ENCODE peak calls at places on chromosomes 5 and 9, in ten cellular contexts. One of them, this sample, is unnamed.

GRCh38 chr9:75185585-75186170 is 97.4 kb downstream of the OSTF1 start:
- DNase-seq in fibroblast of mammary gland: peak; percentile 32
- DNase-seq in fibroblast of lung: no peak
- DNase-seq in Panc1: peak; percentile 42
- DNase-seq in neural crest cell: peak; percentile 42
- DNase-seq in A549: peak; percentile 59
- DNase-seq in ovary: no peak
- DNase-seq in cardiac muscle cell: peak; percentile 56
- DNase-seq in spleen: peak; percentile 78
- DNase-seq in progenitor cell of endocrine pancreas: no peak
- DNase-seq in this sample: peak; percentile 57

GRCh38 chr9:22383720-22384119 is 62.9 kb upstream of the DMRTA1 start:
- DNase-seq in fibroblast of mammary gland: no peak
- DNase-seq in fibroblast of lung: no peak
- DNase-seq in Panc1: no peak
- DNase-seq in neural crest cell: no peak
- DNase-seq in A549: no peak
- DNase-seq in ovary: no peak
- DNase-seq in cardiac muscle cell: no peak
- DNase-seq in spleen: no peak
- DNase-seq in progenitor cell of endocrine pancreas: no peak
- DNase-seq in this sample: no peak

GRCh38 chr9:69200071-69200470 is 26.0 kb downstream of the TJP2 start:
- DNase-seq in fibroblast of mammary gland: peak; percentile 75
- DNase-seq in fibroblast of lung: peak; percentile 51
- DNase-seq in Panc1: no peak
- DNase-seq in neural crest cell: no peak
- DNase-seq in A549: no peak
- DNase-seq in ovary: no peak
- DNase-seq in cardiac muscle cell: peak; percentile 64
- DNase-seq in spleen: no peak
- DNase-seq in progenitor cell of endocrine pancreas: no peak
- DNase-seq in this sample: no peak

GRCh38 chr5:57715296-57715695 is 232.7 kb upstream of the ACTBL2 start:
- DNase-seq in fibroblast of mammary gland: peak; percentile 33
- DNase-seq in fibroblast of lung: peak; percentile 56
- DNase-seq in Panc1: no peak
- DNase-seq in neural crest cell: no peak
- DNase-seq in A549: no peak
- DNase-seq in ovary: no peak
- DNase-seq in cardiac muscle cell: no peak
- DNase-seq in spleen: no peak
- DNase-seq in progenitor cell of endocrine pancreas: no peak
- DNase-seq in this sample: no peak

GRCh38 chr9:109632817-109633216 is 134.7 kb upstream of the PTPN3 start:
- DNase-seq in fibroblast of mammary gland: peak; percentile 24
- DNase-seq in fibroblast of lung: no peak
- DNase-seq in Panc1: no peak
- DNase-seq in neural crest cell: no peak
- DNase-seq in A549: no peak
- DNase-seq in ovary: no peak
- DNase-seq in cardiac muscle cell: no peak
- DNase-seq in spleen: no peak
- DNase-seq in progenitor cell of endocrine pancreas: no peak
- DNase-seq in this sample: no peak

GRCh38 chr5:143145388-143145787 is 258.1 kb downstream of the NR3C1 start:
- DNase-seq in fibroblast of mammary gland: no peak
- DNase-seq in fibroblast of lung: no peak
- DNase-seq in Panc1: no peak
- DNase-seq in neural crest cell: no peak
- DNase-seq in A549: no peak
- DNase-seq in ovary: no peak
- DNase-seq in cardiac muscle cell: no peak
- DNase-seq in spleen: no peak
- DNase-seq in progenitor cell of endocrine pancreas: no peak
- DNase-seq in this sample: no peak

GRCh38 chr5:77396017-77396416 is 96.1 kb downstream of the WDR41 start:
- DNase-seq in fibroblast of mammary gland: no peak
- DNase-seq in fibroblast of lung: no peak
- DNase-seq in Panc1: no peak
- DNase-seq in neural crest cell: no peak
- DNase-seq in A549: no peak
- DNase-seq in ovary: no peak
- DNase-seq in cardiac muscle cell: no peak
- DNase-seq in spleen: no peak
- DNase-seq in progenitor cell of endocrine pancreas: no peak
- DNase-seq in this sample: no peak

GRCh38 chr9:112486221-112487007 is at the start of gene KIAA1958:
- DNase-seq in fibroblast of mammary gland: peak; percentile 60
- DNase-seq in fibroblast of lung: peak; percentile 71
- DNase-seq in Panc1: no peak
- DNase-seq in neural crest cell: peak; percentile 69
- DNase-seq in A549: peak; percentile 89
- DNase-seq in ovary: peak; percentile 88
- DNase-seq in cardiac muscle cell: peak; percentile 73
- DNase-seq in spleen: peak; percentile 97
- DNase-seq in progenitor cell of endocrine pancreas: peak; percentile 66
- DNase-seq in this sample: peak; percentile 83

GRCh38 chr9:136694163-136694864 is 7.1 kb upstream of the AGPAT2 start:
- DNase-seq in fibroblast of mammary gland: peak; percentile 30
- DNase-seq in fibroblast of lung: peak; percentile 31
- DNase-seq in Panc1: no peak
- DNase-seq in neural crest cell: peak; percentile 61
- DNase-seq in A549: peak; percentile 75
- DNase-seq in ovary: peak; percentile 54
- DNase-seq in cardiac muscle cell: peak; percentile 50
- DNase-seq in spleen: no peak
- DNase-seq in progenitor cell of endocrine pancreas: no peak
- DNase-seq in this sample: peak; percentile 81

GRCh38 chr9:81317939-81318338 is 371.4 kb downstream of the TLE1 start:
- DNase-seq in fibroblast of mammary gland: peak; percentile 49
- DNase-seq in fibroblast of lung: no peak
- DNase-seq in Panc1: no peak
- DNase-seq in neural crest cell: no peak
- DNase-seq in A549: no peak
- DNase-seq in ovary: no peak
- DNase-seq in cardiac muscle cell: no peak
- DNase-seq in spleen: no peak
- DNase-seq in progenitor cell of endocrine pancreas: no peak
- DNase-seq in this sample: no peak

GRCh38 chr5:170056561-170057267 is 49.0 kb upstream of the FOXI1 start:
- DNase-seq in fibroblast of mammary gland: no peak
- DNase-seq in fibroblast of lung: no peak
- DNase-seq in Panc1: no peak
- DNase-seq in neural crest cell: no peak
- DNase-seq in A549: no peak
- DNase-seq in ovary: no peak
- DNase-seq in cardiac muscle cell: no peak
- DNase-seq in spleen: no peak
- DNase-seq in progenitor cell of endocrine pancreas: no peak
- DNase-seq in this sample: no peak
- TF ChIP-seq CTCF in fibroblast of mammary gland: no peak
- TF ChIP-seq CTCF in fibroblast of lung: no peak
- TF ChIP-seq CTCF in Panc1: no peak
- TF ChIP-seq CTCF in neural crest cell: no peak
- TF ChIP-seq CTCF in A549: no peak
- TF ChIP-seq CTCF in ovary: no peak
- TF ChIP-seq CTCF in cardiac muscle cell: no peak
- TF ChIP-seq CTCF in spleen: no peak
- TF ChIP-seq CTCF in progenitor cell of endocrine pancreas: no peak
- TF ChIP-seq CTCF in this sample: no peak

GRCh38 chr5:141960018-141960417 is 2.0 kb upstream of the PCDH12 start:
- DNase-seq in fibroblast of mammary gland: no peak
- DNase-seq in fibroblast of lung: no peak
- DNase-seq in Panc1: no peak
- DNase-seq in neural crest cell: no peak
- DNase-seq in A549: no peak
- DNase-seq in ovary: no peak
- DNase-seq in cardiac muscle cell: no peak
- DNase-seq in spleen: peak; percentile 84
- DNase-seq in progenitor cell of endocrine pancreas: no peak
- DNase-seq in this sample: peak; percentile 42
- TF ChIP-seq CTCF in fibroblast of mammary gland: peak; percentile 27
- TF ChIP-seq CTCF in fibroblast of lung: peak; percentile 31
- TF ChIP-seq CTCF in Panc1: no peak
- TF ChIP-seq CTCF in neural crest cell: no peak
- TF ChIP-seq CTCF in A549: no peak
- TF ChIP-seq CTCF in ovary: no peak
- TF ChIP-seq CTCF in cardiac muscle cell: peak; percentile 33
- TF ChIP-seq CTCF in spleen: no peak
- TF ChIP-seq CTCF in progenitor cell of endocrine pancreas: peak; percentile 44
- TF ChIP-seq CTCF in this sample: no peak

GRCh38 chr9:87826331-87826730 is 56.3 kb upstream of the SPATA31E1 start:
- DNase-seq in fibroblast of mammary gland: no peak
- DNase-seq in fibroblast of lung: no peak
- DNase-seq in Panc1: no peak
- DNase-seq in neural crest cell: no peak
- DNase-seq in A549: no peak
- DNase-seq in ovary: no peak
- DNase-seq in cardiac muscle cell: no peak
- DNase-seq in spleen: no peak
- DNase-seq in progenitor cell of endocrine pancreas: no peak
- DNase-seq in this sample: no peak

GRCh38 chr9:87824886-87825285 is 57.8 kb upstream of the SPATA31E1 start:
- DNase-seq in fibroblast of mammary gland: no peak
- DNase-seq in fibroblast of lung: no peak
- DNase-seq in Panc1: no peak
- DNase-seq in neural crest cell: no peak
- DNase-seq in A549: no peak
- DNase-seq in ovary: no peak
- DNase-seq in cardiac muscle cell: no peak
- DNase-seq in spleen: no peak
- DNase-seq in progenitor cell of endocrine pancreas: no peak
- DNase-seq in this sample: no peak

GRCh38 chr9:87829756-87830155 is 52.9 kb upstream of the SPATA31E1 start:
- DNase-seq in fibroblast of mammary gland: no peak
- DNase-seq in fibroblast of lung: no peak
- DNase-seq in Panc1: no peak
- DNase-seq in neural crest cell: no peak
- DNase-seq in A549: no peak
- DNase-seq in ovary: no peak
- DNase-seq in cardiac muscle cell: no peak
- DNase-seq in spleen: no peak
- DNase-seq in progenitor cell of endocrine pancreas: no peak
- DNase-seq in this sample: no peak

GRCh38 chr9:87827341-87827740 is 55.3 kb upstream of the SPATA31E1 start:
- DNase-seq in fibroblast of mammary gland: no peak
- DNase-seq in fibroblast of lung: no peak
- DNase-seq in Panc1: no peak
- DNase-seq in neural crest cell: no peak
- DNase-seq in A549: no peak
- DNase-seq in ovary: no peak
- DNase-seq in cardiac muscle cell: no peak
- DNase-seq in spleen: no peak
- DNase-seq in progenitor cell of endocrine pancreas: no peak
- DNase-seq in this sample: no peak

GRCh38 chr9:87824216-87824875 is 58.3 kb upstream of the SPATA31E1 start:
- DNase-seq in fibroblast of mammary gland: no peak
- DNase-seq in fibroblast of lung: no peak
- DNase-seq in Panc1: no peak
- DNase-seq in neural crest cell: no peak
- DNase-seq in A549: no peak
- DNase-seq in ovary: no peak
- DNase-seq in cardiac muscle cell: no peak
- DNase-seq in spleen: no peak
- DNase-seq in progenitor cell of endocrine pancreas: no peak
- DNase-seq in this sample: no peak
- TF ChIP-seq CTCF in fibroblast of mammary gland: no peak
- TF ChIP-seq CTCF in fibroblast of lung: no peak
- TF ChIP-seq CTCF in Panc1: no peak
- TF ChIP-seq CTCF in neural crest cell: no peak
- TF ChIP-seq CTCF in A549: no peak
- TF ChIP-seq CTCF in ovary: no peak
- TF ChIP-seq CTCF in cardiac muscle cell: no peak
- TF ChIP-seq CTCF in spleen: no peak
- TF ChIP-seq CTCF in progenitor cell of endocrine pancreas: no peak
- TF ChIP-seq CTCF in this sample: no peak

GRCh38 chr9:93829271-93830223 is 125.6 kb downstream of the BARX1 start:
- DNase-seq in fibroblast of mammary gland: no peak
- DNase-seq in fibroblast of lung: no peak
- DNase-seq in Panc1: no peak
- DNase-seq in neural crest cell: no peak
- DNase-seq in A549: no peak
- DNase-seq in ovary: no peak
- DNase-seq in cardiac muscle cell: no peak
- DNase-seq in spleen: no peak
- DNase-seq in progenitor cell of endocrine pancreas: no peak
- DNase-seq in this sample: no peak

GRCh38 chr9:93826905-93827544 is 128.1 kb downstream of the BARX1 start:
- DNase-seq in fibroblast of mammary gland: no peak
- DNase-seq in fibroblast of lung: no peak
- DNase-seq in Panc1: no peak
- DNase-seq in neural crest cell: no peak
- DNase-seq in A549: no peak
- DNase-seq in ovary: no peak
- DNase-seq in cardiac muscle cell: no peak
- DNase-seq in spleen: no peak
- DNase-seq in progenitor cell of endocrine pancreas: no peak
- DNase-seq in this sample: no peak

GRCh38 chr9:93826209-93826608 is 128.9 kb downstream of the BARX1 start:
- DNase-seq in fibroblast of mammary gland: no peak
- DNase-seq in fibroblast of lung: no peak
- DNase-seq in Panc1: no peak
- DNase-seq in neural crest cell: no peak
- DNase-seq in A549: peak; percentile 31
- DNase-seq in ovary: peak; percentile 29
- DNase-seq in cardiac muscle cell: no peak
- DNase-seq in spleen: peak; percentile 81
- DNase-seq in progenitor cell of endocrine pancreas: peak; percentile 34
- DNase-seq in this sample: no peak

GRCh38 chr9:93828331-93829097 is 126.6 kb downstream of the BARX1 start:
- DNase-seq in fibroblast of mammary gland: no peak
- DNase-seq in fibroblast of lung: no peak
- DNase-seq in Panc1: no peak
- DNase-seq in neural crest cell: no peak
- DNase-seq in A549: no peak
- DNase-seq in ovary: no peak
- DNase-seq in cardiac muscle cell: no peak
- DNase-seq in spleen: no peak
- DNase-seq in progenitor cell of endocrine pancreas: no peak
- DNase-seq in this sample: no peak

DNA sequence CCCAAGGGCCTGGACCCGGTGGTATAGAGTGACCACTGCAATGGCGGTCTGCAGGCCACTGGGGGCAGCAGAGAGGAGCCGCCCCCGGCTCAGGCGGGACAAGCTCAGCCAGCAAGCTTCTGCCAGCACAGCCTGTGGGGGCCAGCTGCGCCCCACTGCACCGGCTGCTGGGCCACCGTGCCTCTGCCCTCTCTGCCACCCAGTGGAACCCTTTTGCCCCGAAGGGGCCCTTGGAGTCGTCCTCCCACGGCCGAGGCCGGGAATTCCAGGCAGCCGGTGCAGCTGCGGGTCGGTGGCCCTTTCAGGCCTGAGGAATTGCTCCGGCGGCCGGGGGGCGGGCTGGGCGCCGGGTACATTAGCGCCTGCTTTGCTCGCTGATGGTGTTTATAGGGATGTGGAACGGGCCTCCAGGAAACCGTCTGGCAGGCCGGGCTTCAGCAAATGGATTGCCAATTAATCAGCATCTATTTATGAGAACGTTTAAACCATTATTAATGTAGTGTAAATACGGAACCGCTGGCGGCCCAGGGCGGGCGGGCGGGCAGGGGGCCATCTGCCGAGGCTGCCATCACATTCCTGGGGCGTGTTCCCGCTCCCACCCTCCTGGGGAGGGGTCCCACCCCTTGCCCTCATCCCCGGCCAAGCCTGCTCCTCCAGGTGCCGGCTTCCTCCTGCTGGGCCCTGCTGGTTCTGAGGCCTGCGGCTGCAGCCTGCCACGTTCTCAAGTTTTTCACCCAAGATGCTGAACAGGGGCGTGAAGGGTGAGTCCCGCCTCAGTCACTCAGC is 127.4 kb downstream of the BARX1 start:
- DNase-seq in fibroblast of mammary gland: peak; percentile 38
- DNase-seq in fibroblast of lung: peak; percentile 45
- DNase-seq in Panc1: no peak
- DNase-seq in neural crest cell: peak; percentile 69
- DNase-seq in A549: peak; percentile 62
- DNase-seq in ovary: peak; percentile 42
- DNase-seq in cardiac muscle cell: peak; percentile 59
- DNase-seq in spleen: peak; percentile 84
- DNase-seq in progenitor cell of endocrine pancreas: peak; percentile 70
- DNase-seq in this sample: peak; percentile 79
- TF ChIP-seq CTCF in fibroblast of mammary gland: peak; percentile 76
- TF ChIP-seq CTCF in fibroblast of lung: peak; percentile 82
- TF ChIP-seq CTCF in Panc1: peak; percentile 92
- TF ChIP-seq CTCF in neural crest cell: peak; percentile 88
- TF ChIP-seq CTCF in A549: peak; percentile 56
- TF ChIP-seq CTCF in ovary: peak; percentile 16
- TF ChIP-seq CTCF in cardiac muscle cell: peak; percentile 93
- TF ChIP-seq CTCF in spleen: no peak
- TF ChIP-seq CTCF in progenitor cell of endocrine pancreas: peak; percentile 96
- TF ChIP-seq CTCF in this sample: peak; percentile 95

This sample was measured in nephron progenitor cell.